ENCODE peak calls at places on chromosome 12, in seven cellular contexts. Y is NCI-H748 treated with DMSO at 0.1 percent for 48 hours, O is progenitor cell of endocrine pancreas, U is H1, M is AG04450, S is KBM-7, K is ACHN. E is an unnamed sample.
A peak's percentile ranks its signal among the peaks of the same experiment; 100 is the strongest.

GRCh38 chr12:31316964-31317363 is 9.0 kb downstream of the SINHCAF start:
- DNase-seq in Y (no peak), O (no peak), U (no peak), M (no peak), S (no peak), K (no peak), E (no peak)

GRCh38 chr12:102957339-102958050 is at the start of gene ASCL1:
- DNase-seq in Y (peak; percentile 97), O (no peak), U (no peak), M (no peak), S (peak; percentile 65), K (peak; percentile 23), E (peak; percentile 47)

GRCh38 chr12:93318720-93319522 is 58.8 kb upstream of the NUDT4 start:
- DNase-seq in Y (peak; percentile 94), O (no peak), U (no peak), M (no peak), S (no peak), K (no peak), E (no peak)

GRCh38 chr12:2803635-2804380 is 8.7 kb upstream of the ITFG2 start:
- DNase-seq in Y (no peak), O (no peak), U (no peak), M (no peak), S (no peak), K (no peak), E (no peak)

GRCh38 chr12:4956054-4956453 is 46.3 kb downstream of the KCNA1 start:
- DNase-seq in Y (no peak), O (no peak), U (no peak), M (no peak), S (no peak), K (no peak), E (no peak)

GRCh38 chr12:64004639-64005038 is 160.1 kb downstream of the SRGAP1 start:
- DNase-seq in Y (no peak), O (no peak), U (no peak), M (no peak), S (no peak), K (no peak), E (no peak)

GRCh38 chr12:47377414-47378221 is 297.9 kb upstream of the AMIGO2 start:
- DNase-seq in Y (no peak), O (no peak), U (no peak), M (peak; percentile 97), S (no peak), K (peak; percentile 78), E (no peak)

GRCh38 chr12:48985475-48985897 is 7.4 kb downstream of the WNT1 start:
- DNase-seq in Y (no peak), O (no peak), U (no peak), M (no peak), S (no peak), K (no peak), E (no peak)

GRCh38 chr12:65826513-65827171 is 2.4 kb downstream of the HMGA2 start:
- DNase-seq in Y (no peak), O (no peak), U (no peak), M (no peak), S (peak; percentile 24), K (peak; percentile 81), E (no peak)

E was measured in NCI-H1436 treated with DMSO at 0.1 percent for 48 hours.